ENCODE peak calls at places on chromosomes 3 and 15, in nine cellular contexts. One of them, this sample, is unnamed.

GRCh38 chr3:151639096-151639740 is 94.5 kb upstream of the AADACL2 start:
- DNase-seq in activated naive CD8-positive, alpha-beta T cell treated with anti-CD3 and anti-CD28 coated beads for 36 hours: no peak
- DNase-seq in LHCN-M2: peak; percentile 18
- DNase-seq in heart right ventricle: no peak
- DNase-seq in globus pallidus: no peak
- DNase-seq in AG08395: no peak
- DNase-seq in NCI-H748 treated with DMSO at 0.1 percent for 48 hours: no peak
- DNase-seq in AML-193: no peak
- DNase-seq in adipocyte: no peak
- DNase-seq in this sample: no peak

GRCh38 chr3:70308760-70309159 is 3.7 kb downstream of the MDFIC2 start:
- DNase-seq in activated naive CD8-positive, alpha-beta T cell treated with anti-CD3 and anti-CD28 coated beads for 36 hours: no peak
- DNase-seq in LHCN-M2: no peak
- DNase-seq in heart right ventricle: no peak
- DNase-seq in globus pallidus: peak; percentile 60
- DNase-seq in AG08395: no peak
- DNase-seq in NCI-H748 treated with DMSO at 0.1 percent for 48 hours: no peak
- DNase-seq in AML-193: no peak
- DNase-seq in adipocyte: peak; percentile 10
- DNase-seq in this sample: no peak

GRCh38 chr3:47428585-47429145 is 47.1 kb downstream of the SCAP start:
- DNase-seq in activated naive CD8-positive, alpha-beta T cell treated with anti-CD3 and anti-CD28 coated beads for 36 hours: no peak
- DNase-seq in LHCN-M2: no peak
- DNase-seq in heart right ventricle: no peak
- DNase-seq in globus pallidus: no peak
- DNase-seq in AG08395: no peak
- DNase-seq in NCI-H748 treated with DMSO at 0.1 percent for 48 hours: no peak
- DNase-seq in AML-193: no peak
- DNase-seq in adipocyte: no peak
- DNase-seq in this sample: no peak

GRCh38 chr15:69704229-69704628 is 251.6 kb downstream of the RPLP1 start:
- DNase-seq in activated naive CD8-positive, alpha-beta T cell treated with anti-CD3 and anti-CD28 coated beads for 36 hours: no peak
- DNase-seq in LHCN-M2: no peak
- DNase-seq in heart right ventricle: no peak
- DNase-seq in globus pallidus: no peak
- DNase-seq in AG08395: peak; percentile 21
- DNase-seq in NCI-H748 treated with DMSO at 0.1 percent for 48 hours: no peak
- DNase-seq in AML-193: no peak
- DNase-seq in adipocyte: no peak
- DNase-seq in this sample: no peak

GRCh38 chr15:64634576-64635485 is 140.6 kb downstream of the RBPMS2 start:
- DNase-seq in activated naive CD8-positive, alpha-beta T cell treated with anti-CD3 and anti-CD28 coated beads for 36 hours: peak; percentile 56
- DNase-seq in LHCN-M2: peak; percentile 43
- DNase-seq in heart right ventricle: no peak
- DNase-seq in globus pallidus: no peak
- DNase-seq in AG08395: no peak
- DNase-seq in NCI-H748 treated with DMSO at 0.1 percent for 48 hours: peak; percentile 39
- DNase-seq in AML-193: no peak
- DNase-seq in adipocyte: no peak
- DNase-seq in this sample: no peak

GRCh38 chr3:194632211-194632982 is 822 bp downstream of the TMEM44 start:
- DNase-seq in activated naive CD8-positive, alpha-beta T cell treated with anti-CD3 and anti-CD28 coated beads for 36 hours: peak; percentile 10
- DNase-seq in LHCN-M2: peak; percentile 53
- DNase-seq in heart right ventricle: peak; percentile 51
- DNase-seq in globus pallidus: no peak
- DNase-seq in AG08395: peak; percentile 59
- DNase-seq in NCI-H748 treated with DMSO at 0.1 percent for 48 hours: no peak
- DNase-seq in AML-193: no peak
- DNase-seq in adipocyte: no peak
- DNase-seq in this sample: no peak

GRCh38 chr15:71649894-71650293 is 160.5 kb upstream of the NR2E3 start:
- DNase-seq in activated naive CD8-positive, alpha-beta T cell treated with anti-CD3 and anti-CD28 coated beads for 36 hours: no peak
- DNase-seq in LHCN-M2: peak; percentile 30
- DNase-seq in heart right ventricle: no peak
- DNase-seq in globus pallidus: no peak
- DNase-seq in AG08395: no peak
- DNase-seq in NCI-H748 treated with DMSO at 0.1 percent for 48 hours: no peak
- DNase-seq in AML-193: no peak
- DNase-seq in adipocyte: no peak
- DNase-seq in this sample: no peak

GRCh38 chr3:59709702-59710555 is 660.1 kb upstream of the CFAP20DC start:
- DNase-seq in activated naive CD8-positive, alpha-beta T cell treated with anti-CD3 and anti-CD28 coated beads for 36 hours: no peak
- DNase-seq in LHCN-M2: no peak
- DNase-seq in heart right ventricle: peak; percentile 37
- DNase-seq in globus pallidus: peak; percentile 65
- DNase-seq in AG08395: no peak
- DNase-seq in NCI-H748 treated with DMSO at 0.1 percent for 48 hours: no peak
- DNase-seq in AML-193: peak; percentile 99
- DNase-seq in adipocyte: no peak
- DNase-seq in this sample: peak; percentile 34

GRCh38 chr15:72535911-72536310 is 61.8 kb downstream of the ARIH1 start:
- DNase-seq in activated naive CD8-positive, alpha-beta T cell treated with anti-CD3 and anti-CD28 coated beads for 36 hours: no peak
- DNase-seq in LHCN-M2: peak; percentile 31
- DNase-seq in heart right ventricle: no peak
- DNase-seq in globus pallidus: no peak
- DNase-seq in AG08395: peak; percentile 11
- DNase-seq in NCI-H748 treated with DMSO at 0.1 percent for 48 hours: no peak
- DNase-seq in AML-193: no peak
- DNase-seq in adipocyte: no peak
- DNase-seq in this sample: no peak

GRCh38 chr15:58724471-58724870 is 25.0 kb downstream of the ADAM10 start:
- DNase-seq in activated naive CD8-positive, alpha-beta T cell treated with anti-CD3 and anti-CD28 coated beads for 36 hours: no peak
- DNase-seq in LHCN-M2: peak; percentile 43
- DNase-seq in heart right ventricle: no peak
- DNase-seq in globus pallidus: no peak
- DNase-seq in AG08395: peak; percentile 35
- DNase-seq in NCI-H748 treated with DMSO at 0.1 percent for 48 hours: no peak
- DNase-seq in AML-193: peak; percentile 32
- DNase-seq in adipocyte: peak; percentile 53
- DNase-seq in this sample: peak; percentile 77

GRCh38 chr3:74621581-74621980 is 7.1 kb upstream of the CNTN3 start:
- DNase-seq in activated naive CD8-positive, alpha-beta T cell treated with anti-CD3 and anti-CD28 coated beads for 36 hours: no peak
- DNase-seq in LHCN-M2: no peak
- DNase-seq in heart right ventricle: no peak
- DNase-seq in globus pallidus: no peak
- DNase-seq in AG08395: no peak
- DNase-seq in NCI-H748 treated with DMSO at 0.1 percent for 48 hours: no peak
- DNase-seq in AML-193: no peak
- DNase-seq in adipocyte: no peak
- DNase-seq in this sample: no peak

GRCh38 chr3:63762180-63762579 is 56.9 kb upstream of the C3orf49 start:
- DNase-seq in activated naive CD8-positive, alpha-beta T cell treated with anti-CD3 and anti-CD28 coated beads for 36 hours: no peak
- DNase-seq in LHCN-M2: peak; percentile 16
- DNase-seq in heart right ventricle: no peak
- DNase-seq in globus pallidus: no peak
- DNase-seq in AG08395: peak; percentile 70
- DNase-seq in NCI-H748 treated with DMSO at 0.1 percent for 48 hours: no peak
- DNase-seq in AML-193: no peak
- DNase-seq in adipocyte: peak; percentile 87
- DNase-seq in this sample: no peak

GRCh38 chr15:72227192-72227586 is 3.8 kb downstream of the PKM start:
- DNase-seq in activated naive CD8-positive, alpha-beta T cell treated with anti-CD3 and anti-CD28 coated beads for 36 hours: peak; percentile 54
- DNase-seq in LHCN-M2: peak; percentile 88
- DNase-seq in heart right ventricle: no peak
- DNase-seq in globus pallidus: peak; percentile 8
- DNase-seq in AG08395: peak; percentile 53
- DNase-seq in NCI-H748 treated with DMSO at 0.1 percent for 48 hours: no peak
- DNase-seq in AML-193: no peak
- DNase-seq in adipocyte: peak; percentile 77
- DNase-seq in this sample: peak; percentile 32

GRCh38 chr3:181630873-181631272 is 80.9 kb upstream of the SOX2 start:
- DNase-seq in activated naive CD8-positive, alpha-beta T cell treated with anti-CD3 and anti-CD28 coated beads for 36 hours: no peak
- DNase-seq in LHCN-M2: no peak
- DNase-seq in heart right ventricle: no peak
- DNase-seq in globus pallidus: no peak
- DNase-seq in AG08395: no peak
- DNase-seq in NCI-H748 treated with DMSO at 0.1 percent for 48 hours: no peak
- DNase-seq in AML-193: no peak
- DNase-seq in adipocyte: no peak
- DNase-seq in this sample: no peak

GRCh38 chr3:195319060-195319459 is 48.1 kb upstream of the XXYLT1 start:
- DNase-seq in activated naive CD8-positive, alpha-beta T cell treated with anti-CD3 and anti-CD28 coated beads for 36 hours: no peak
- DNase-seq in LHCN-M2: peak; percentile 1
- DNase-seq in heart right ventricle: no peak
- DNase-seq in globus pallidus: no peak
- DNase-seq in AG08395: no peak
- DNase-seq in NCI-H748 treated with DMSO at 0.1 percent for 48 hours: no peak
- DNase-seq in AML-193: no peak
- DNase-seq in adipocyte: no peak
- DNase-seq in this sample: no peak

GRCh38 chr15:84821501-84822021 is 4.4 kb downstream of the ALPK3 start:
- DNase-seq in activated naive CD8-positive, alpha-beta T cell treated with anti-CD3 and anti-CD28 coated beads for 36 hours: no peak
- DNase-seq in LHCN-M2: no peak
- DNase-seq in heart right ventricle: no peak
- DNase-seq in globus pallidus: no peak
- DNase-seq in AG08395: no peak
- DNase-seq in NCI-H748 treated with DMSO at 0.1 percent for 48 hours: no peak
- DNase-seq in AML-193: no peak
- DNase-seq in adipocyte: no peak
- DNase-seq in this sample: no peak

GRCh38 chr3:85476891-85477495 is 518.2 kb downstream of the CADM2 start:
- DNase-seq in activated naive CD8-positive, alpha-beta T cell treated with anti-CD3 and anti-CD28 coated beads for 36 hours: no peak
- DNase-seq in LHCN-M2: peak; percentile 30
- DNase-seq in heart right ventricle: no peak
- DNase-seq in globus pallidus: no peak
- DNase-seq in AG08395: no peak
- DNase-seq in NCI-H748 treated with DMSO at 0.1 percent for 48 hours: no peak
- DNase-seq in AML-193: no peak
- DNase-seq in adipocyte: no peak
- DNase-seq in this sample: no peak

GRCh38 chr15:79615754-79616153 is 183.6 kb downstream of the MINAR1 start:
- DNase-seq in activated naive CD8-positive, alpha-beta T cell treated with anti-CD3 and anti-CD28 coated beads for 36 hours: no peak
- DNase-seq in LHCN-M2: no peak
- DNase-seq in heart right ventricle: peak; percentile 33
- DNase-seq in globus pallidus: peak; percentile 16
- DNase-seq in AG08395: no peak
- DNase-seq in NCI-H748 treated with DMSO at 0.1 percent for 48 hours: no peak
- DNase-seq in AML-193: no peak
- DNase-seq in adipocyte: no peak
- DNase-seq in this sample: no peak

GRCh38 chr15:61038387-61038786 is 190.7 kb downstream of the RORA start:
- DNase-seq in activated naive CD8-positive, alpha-beta T cell treated with anti-CD3 and anti-CD28 coated beads for 36 hours: no peak
- DNase-seq in LHCN-M2: peak; percentile 49
- DNase-seq in heart right ventricle: no peak
- DNase-seq in globus pallidus: no peak
- DNase-seq in AG08395: no peak
- DNase-seq in NCI-H748 treated with DMSO at 0.1 percent for 48 hours: peak; percentile 33
- DNase-seq in AML-193: no peak
- DNase-seq in adipocyte: no peak
- DNase-seq in this sample: no peak

This sample was measured in HL-60.